ENCODE peak calls at places on chromosomes 2 and 18, in five cellular contexts. Z is immature natural killer cell, X is substantia nigra, L is NAMALWA, K is choroid plexus epithelial cell. H is an unnamed sample.

GRCh38 chr2:239192456-239192855 is 208.4 kb downstream of the HDAC4 start:
- DNase-seq in Z (no peak), L (no peak), X (no peak), K (no peak), H (no peak)

GRCh38 chr2:205510345-205510744 is 172.0 kb upstream of the NRP2 start:
- DNase-seq in X (no peak), L (no peak), K (no peak), Z (no peak), H (no peak)

GRCh38 chr2:200705305-200705985 is 106.3 kb upstream of the BZW1 start:
- DNase-seq in X (peak; percentile 63), L (peak; percentile 49), K (peak; percentile 54), Z (no peak), H (peak; percentile 85)

GRCh38 chr2:217106650-217107014 is 246.8 kb upstream of the TNP1 start:
- DNase-seq in Z (no peak), X (no peak), K (peak; percentile 22), L (peak; percentile 8), H (peak; percentile 75)

GRCh38 chr2:240419723-240420122 is 15.7 kb upstream of the GPC1 start:
- DNase-seq in L (no peak), Z (no peak), K (no peak), X (no peak), H (no peak)

GRCh38 chr2:167292430-167293171 is 404.3 kb downstream of the XIRP2 start:
- DNase-seq in K (peak; percentile 98), X (peak; percentile 91), Z (peak; percentile 38), L (no peak), H (peak; percentile 97)

GRCh38 chr18:35826477-35826876 is 146.0 kb upstream of the RMP24 start:
- DNase-seq in L (no peak), X (no peak), Z (no peak), K (no peak), H (no peak)

GRCh38 chr2:127096718-127097470 is 10.1 kb downstream of the BIN1 start:
- DNase-seq in X (no peak), L (no peak), K (no peak), Z (no peak), H (no peak)

GRCh38 chr2:233329489-233330135 is 22.0 kb downstream of the SAG start:
- DNase-seq in K (no peak), L (no peak), X (no peak), Z (no peak), H (peak; percentile 13)

GRCh38 chr2:157874278-157874825 is 1.8 kb downstream of the ACVR1 start:
- DNase-seq in K (no peak), L (no peak), Z (no peak), X (no peak), H (no peak)